ENCODE peak calls at places on chromosomes 5 and 9, in four cellular contexts. D, R, V and Z are unnamed samples.
A peak's percentile ranks its signal among the peaks of the same experiment; 100 is the strongest.

GRCh38 chr5:132211787-132212186 is 15.9 kb downstream of the P4HA2 start:
- DNase-seq in D (no peak), R (no peak), V (no peak), Z (no peak)

GRCh38 chr5:41856644-41857491 is 13.4 kb downstream of the OXCT1 start:
- DNase-seq in D (no peak), R (peak; percentile 51), V (peak; percentile 66), Z (peak; percentile 64)

GRCh38 chr5:68444833-68445232 is 229.3 kb downstream of the PIK3R1 start:
- DNase-seq in D (no peak), R (no peak), V (no peak), Z (no peak)

GRCh38 chr9:127942152-127943010 is 4.7 kb upstream of the DPM2 start:
- DNase-seq in D (no peak), R (peak; percentile 67), V (peak; percentile 46), Z (peak; percentile 65)

GRCh38 chr9:5485365-5486085 is 24.8 kb upstream of the PDCD1LG2 start:
- DNase-seq in D (no peak), R (no peak), V (no peak), Z (no peak)

GRCh38 chr5:169426674-169427250 is 125.8 kb upstream of the SLIT3 start:
- DNase-seq in D (no peak), R (no peak), V (no peak), Z (no peak)

GRCh38 chr5:9187614-9188013 is 358.3 kb downstream of the SEMA5A start:
- DNase-seq in D (no peak), R (no peak), V (no peak), Z (no peak)

GRCh38 chr5:50751064-50751657 is 84.7 kb downstream of the PARP8 start:
- DNase-seq in D (no peak), R (no peak), V (peak; percentile 3), Z (peak; percentile 34)

GRCh38 chr5:56388229-56389065 is 155.3 kb upstream of the ANKRD55 start:
- DNase-seq in D (no peak), R (no peak), V (no peak), Z (no peak)

GRCh38 chr5:68279960-68280359 is 64.4 kb downstream of the PIK3R1 start:
- DNase-seq in D (no peak), R (no peak), V (no peak), Z (no peak)

GRCh38 chr9:38694676-38695075 is 25.3 kb downstream of the FAM240B start:
- DNase-seq in D (no peak), R (no peak), V (no peak), Z (no peak)

GRCh38 chr5:36040651-36041536 is 25.8 kb downstream of the UGT3A2 start:
- DNase-seq in D (no peak), R (peak; percentile 43), V (no peak), Z (no peak)

GRCh38 chr9:80866121-80866520 is 823.2 kb downstream of the TLE1 start:
- DNase-seq in D (no peak), R (no peak), V (no peak), Z (no peak)

GRCh38 chr9:93326654-93327053 is 124.8 kb upstream of the FAM120A start:
- DNase-seq in D (no peak), R (no peak), V (no peak), Z (no peak)

GRCh38 chr9:131270171-131271015 is 5.9 kb downstream of the FAM78A start:
- DNase-seq in D (no peak), R (peak; percentile 65), V (no peak), Z (no peak)

GRCh38 chr9:114154597-114155102 is 687 bp upstream of the COL27A1 start:
- DNase-seq in D (no peak), R (no peak), V (no peak), Z (no peak)

DNA sequence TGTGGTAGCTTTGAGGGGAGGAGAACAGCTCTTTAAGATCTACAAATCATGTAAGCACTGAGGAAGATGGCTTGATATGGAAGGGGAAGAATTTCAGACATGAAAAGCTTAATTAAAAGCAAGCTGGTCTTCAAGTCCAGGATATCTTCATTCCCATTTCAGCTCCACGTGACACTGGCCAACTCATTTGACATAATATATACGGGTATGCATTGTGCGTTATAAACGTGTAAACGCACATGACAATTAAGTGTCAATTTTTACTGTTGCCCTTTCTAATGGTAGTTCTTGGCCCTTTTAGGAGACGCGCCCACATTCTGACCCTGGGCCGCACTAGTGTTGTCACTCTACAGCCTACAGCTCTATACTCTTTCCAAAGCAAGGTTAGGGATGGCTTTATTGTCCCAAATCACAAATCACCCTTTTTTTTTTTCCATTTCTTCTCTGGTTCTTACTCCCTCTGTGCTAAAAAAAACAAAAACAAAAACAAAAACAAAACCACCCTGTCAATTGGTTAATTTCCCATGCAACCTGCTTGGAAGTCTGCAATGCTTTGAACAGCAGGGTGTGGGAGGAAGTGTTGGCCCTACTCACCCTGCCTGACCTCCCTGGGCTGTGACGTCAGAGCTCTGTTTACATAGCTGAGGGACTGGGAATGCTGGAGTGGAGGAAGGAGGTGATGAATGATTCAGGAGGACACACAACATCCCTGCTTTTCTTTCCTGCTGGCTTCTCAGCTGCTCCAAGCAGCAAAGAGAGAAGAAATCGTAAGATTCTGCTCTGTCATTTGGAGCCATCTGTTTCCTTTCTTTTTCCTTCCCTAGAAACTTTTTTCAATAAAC is 19.3 kb downstream of the RFK start:
- DNase-seq in D (no peak), R (peak; percentile 65), V (peak; percentile 85), Z (peak; percentile 94)
- H3K27ac ChIP-seq in D (no peak overlapping the region), R (no peak overlapping the region), V (peak overlapping the region; percentile 36), Z (peak overlapping the region; percentile 63)

DNA sequence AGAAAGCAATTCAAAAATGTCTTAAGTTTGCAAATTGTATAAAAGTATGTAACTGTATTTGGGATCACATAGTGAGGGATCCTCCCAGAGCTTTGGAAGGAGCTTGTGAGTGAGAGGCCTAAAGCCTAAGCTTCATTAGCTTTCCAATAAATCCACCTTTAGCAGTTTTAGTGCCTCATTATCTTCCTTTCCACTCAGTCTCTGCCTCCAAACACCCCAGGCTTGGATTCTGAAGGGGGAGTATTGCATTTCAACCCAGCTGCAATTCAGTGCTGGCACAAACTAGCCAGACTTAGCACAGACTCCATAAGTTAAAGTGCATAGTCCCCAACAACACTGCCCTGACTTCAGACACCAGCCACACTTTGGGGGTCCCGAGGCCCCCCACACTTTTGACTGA is 113.5 kb downstream of the SMARCA2 start:
- DNase-seq in D (no peak), R (no peak), V (no peak), Z (no peak)
- H3K27ac ChIP-seq in D (no peak overlapping the region), R (no peak overlapping the region), V (no peak overlapping the region), Z (no peak overlapping the region)

DNA sequence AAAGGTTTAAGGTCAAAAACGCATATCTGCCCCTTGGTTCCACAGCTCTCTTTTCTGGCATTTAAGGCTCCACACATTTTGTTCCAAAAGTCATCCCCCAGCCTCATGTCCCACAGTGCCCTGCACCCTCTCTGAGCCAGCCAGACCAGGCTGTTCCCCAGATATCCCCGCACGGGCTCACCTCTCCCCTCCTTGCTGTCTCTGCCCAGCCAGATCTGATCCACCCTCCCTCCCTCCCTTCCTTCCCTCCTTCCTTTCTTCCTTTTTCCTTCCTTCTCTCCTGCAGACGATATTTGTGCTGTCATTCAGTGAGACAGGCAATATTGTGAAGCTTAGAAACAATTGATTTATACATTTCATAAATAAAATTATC is 37.0 kb downstream of the DUSP1 start:
- DNase-seq in D (no peak), R (no peak), V (no peak), Z (no peak)
- H3K27ac ChIP-seq in D (no peak overlapping the region), R (peak overlapping the region; percentile 97), V (peak overlapping the region; percentile 96), Z (peak overlapping the region; percentile 79)

DNA sequence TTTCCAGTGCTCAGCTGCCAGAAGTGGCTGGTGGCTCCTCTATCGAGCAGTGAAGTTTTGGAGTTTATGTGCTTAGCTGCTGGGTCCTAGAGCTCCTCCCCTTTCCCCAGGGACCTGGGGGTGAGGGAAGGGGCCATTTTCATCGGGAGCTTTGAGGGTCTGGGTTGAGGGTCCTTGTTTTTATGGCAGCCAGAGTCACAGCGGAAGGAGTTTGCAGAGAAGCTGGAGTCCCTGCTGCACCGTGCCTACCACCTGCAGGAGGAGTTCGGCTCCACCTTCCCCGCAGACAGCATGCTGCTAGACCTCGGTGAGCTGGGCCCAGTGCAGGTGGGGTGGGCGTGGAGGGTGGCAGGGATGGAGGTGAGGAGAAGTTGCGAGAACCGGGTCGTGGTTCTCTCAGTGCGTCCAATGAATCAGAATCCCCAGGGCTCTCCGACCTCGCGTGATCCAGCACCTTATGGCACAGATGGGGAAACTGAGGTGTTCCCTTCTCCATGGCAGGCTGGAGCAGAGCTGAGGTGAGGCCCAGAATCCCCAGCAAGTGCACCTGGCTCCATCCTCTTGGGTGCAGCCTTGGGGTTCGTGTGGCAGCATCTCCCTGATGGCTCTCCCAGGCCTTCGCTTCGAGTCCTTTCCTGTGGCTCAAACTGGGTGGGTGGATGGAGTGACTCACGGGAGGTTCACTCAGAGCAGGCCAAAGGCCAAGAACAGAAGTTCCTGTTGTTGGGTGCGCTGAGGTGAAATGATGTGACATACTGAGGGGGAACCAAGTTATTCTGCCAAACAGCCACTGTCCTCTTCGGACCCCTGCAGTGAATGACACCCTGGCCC is 21.7 kb upstream of the DOLPP1 start:
- DNase-seq in D (no peak), R (no peak), V (peak; percentile 51), Z (no peak)
- H3K27ac ChIP-seq in D (no peak overlapping the region), R (no peak overlapping the region), V (peak overlapping the region; percentile 43), Z (no peak overlapping the region)

GRCh38 chr5:1511037-1511436 is 12.7 kb downstream of the LPCAT1 start:
- DNase-seq in D (no peak), R (peak; percentile 25), V (no peak), Z (no peak)

GRCh38 chr5:1513326-1514026 is 10.3 kb downstream of the LPCAT1 start:
- DNase-seq in D (no peak), R (peak; percentile 29), V (no peak), Z (no peak)

GRCh38 chr5:1510631-1511030 is 13.1 kb downstream of the LPCAT1 start:
- DNase-seq in D (no peak), R (peak; percentile 26), V (no peak), Z (peak; percentile 1)

GRCh38 chr5:1512541-1513291 is 11.0 kb downstream of the LPCAT1 start:
- DNase-seq in D (no peak), R (peak; percentile 28), V (no peak), Z (peak; percentile 6)

GRCh38 chr5:1511651-1512540 is 11.9 kb downstream of the LPCAT1 start:
- DNase-seq in D (no peak), R (peak; percentile 28), V (peak; percentile 81), Z (peak; percentile 4)
- H3K27ac ChIP-seq in D (no peak overlapping the region), R (no peak overlapping the region), V (no peak overlapping the region), Z (no peak overlapping the region)

GRCh38 chr5:126527892-126528291 is 67.1 kb downstream of the ALDH7A1 start:
- DNase-seq in D (no peak), R (no peak), V (no peak), Z (no peak)
- H3K27ac ChIP-seq in D (no peak overlapping the region), R (no peak overlapping the region), V (peak overlapping the region; percentile 46), Z (no peak overlapping the region)

DNA sequence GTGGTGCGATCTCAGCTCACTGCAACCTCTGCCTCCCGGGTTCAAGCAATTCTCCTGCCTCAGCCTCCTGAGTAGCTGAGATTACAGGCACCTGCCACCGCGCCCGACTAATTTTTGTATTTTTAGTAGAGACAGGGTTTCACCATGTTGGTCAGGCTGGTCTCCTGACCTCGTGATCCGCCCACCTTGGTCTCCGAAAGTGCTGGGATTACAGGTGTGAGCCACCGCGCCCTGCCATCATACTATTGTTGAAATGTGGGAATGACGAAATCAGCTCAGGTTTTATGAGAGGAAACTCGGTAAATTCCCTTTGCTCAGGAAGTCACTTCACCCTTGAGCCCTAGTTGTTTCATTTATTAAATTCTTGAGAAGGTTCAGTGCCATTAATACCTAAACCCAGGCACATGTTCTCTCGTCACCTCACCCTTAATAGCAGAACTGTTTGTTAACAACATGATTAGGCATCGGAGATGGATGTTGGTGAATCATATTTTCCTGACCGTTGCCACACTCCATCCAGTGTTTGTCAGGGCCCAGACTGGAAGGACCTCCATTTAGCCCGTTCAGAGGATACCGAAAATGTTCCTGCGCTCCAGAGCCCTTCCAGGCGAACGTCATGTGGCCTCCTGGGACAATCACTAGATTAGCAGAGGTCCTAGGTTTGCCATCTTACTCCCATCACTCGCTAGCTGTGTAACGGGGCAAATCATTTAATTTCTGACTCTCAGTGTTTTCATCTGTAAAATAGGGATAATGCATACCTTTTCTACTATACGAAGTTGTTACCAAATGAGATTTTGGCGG is 20.0 kb upstream of the CREBRF start:
- DNase-seq in D (no peak), R (peak; percentile 51), V (no peak), Z (no peak)
- H3K27ac ChIP-seq in D (no peak overlapping the region), R (peak overlapping the region; percentile 88), V (no peak overlapping the region), Z (no peak overlapping the region)